ENCODE peak calls at places on chromosomes 2 and 18, in four cellular contexts. A is fibroblast of mammary gland, O is skeletal muscle cell, T is retinal pigment epithelial cell. J is an unnamed sample.

GRCh38 chr2:149561309-149561926 is 26.2 kb downstream of the MMADHC start:
- DNase-seq in O (no peak), A (peak), T (no peak), J (peak)

GRCh38 chr2:121475811-121476571 is 54.7 kb upstream of the RNU4ATAC start:
- DNase-seq in A (no peak), O (no peak), T (no peak), J (no peak)

GRCh38 chr18:3453540-3454364 is 3.8 kb downstream of the TGIF1 start:
- DNase-seq in A (peak), T (no peak), O (peak), J (peak)

GRCh38 chr18:24265502-24266064 is 126.7 kb downstream of the CABYR start:
- DNase-seq in O (no peak), A (no peak), T (no peak), J (no peak)

GRCh38 chr2:23939054-23939436 is 1.2 kb upstream of the UBXN2A start:
- DNase-seq in A (peak), T (no peak), O (peak), J (no peak)

GRCh38 chr2:226798422-226799210 is 1.0 kb downstream of the IRS1 start:
- DNase-seq in A (peak), T (no peak), O (no peak), J (peak)

GRCh38 chr2:216688731-216689360 is 6.5 kb downstream of the IGFBP5 start:
- DNase-seq in T (no peak), A (no peak), O (no peak), J (no peak)

GRCh38 chr2:218332920-218333645 is 23.6 kb upstream of the CATIP start:
- DNase-seq in A (no peak), O (no peak), T (no peak), J (no peak)

GRCh38 chr2:170258382-170258781 is 80.4 kb downstream of the MYO3B start:
- DNase-seq in A (peak), T (no peak), O (no peak), J (no peak)

GRCh38 chr2:136255648-136256461 is 137.9 kb upstream of the CXCR4 start:
- DNase-seq in T (no peak), A (no peak), O (no peak), J (no peak)

GRCh38 chr2:109162999-109163398 is 34.0 kb downstream of the SH3RF3 start:
- DNase-seq in O (no peak), A (peak), T (no peak), J (no peak)

GRCh38 chr2:55771612-55772011 is 78.0 kb upstream of the PNPT1 start:
- DNase-seq in O (peak), T (no peak), A (peak), J (no peak)

GRCh38 chr2:200703132-200703925 is 108.4 kb upstream of the BZW1 start:
- DNase-seq in T (peak), A (peak), O (peak), J (peak)

GRCh38 chr18:36633961-36634412 is 194.8 kb downstream of the TPGS2 start:
- DNase-seq in A (no peak), O (no peak), T (no peak), J (no peak)

GRCh38 chr2:23828986-23829385 is 97.9 kb downstream of the ATAD2B start:
- DNase-seq in A (peak), T (no peak), O (no peak), J (no peak)

GRCh38 chr2:109246616-109247015 is 117.6 kb downstream of the SH3RF3 start:
- DNase-seq in T (no peak), O (no peak), A (no peak), J (no peak)

GRCh38 chr2:97751752-97752151 is 38.4 kb downstream of the ZAP70 start:
- DNase-seq in O (no peak), T (peak), A (peak), J (no peak)

GRCh38 chr2:144648837-144649485 is 129.0 kb upstream of the ZEB2 start:
- DNase-seq in O (no peak), A (no peak), T (no peak), J (no peak)

GRCh38 chr18:13605477-13605876 is 120.9 kb downstream of the FAM210A start:
- DNase-seq in A (no peak), O (no peak), T (no peak), J (no peak)

GRCh38 chr2:25297738-25298137 is 44.0 kb downstream of the DNMT3A start:
- DNase-seq in O (no peak), T (no peak), A (no peak), J (no peak)

GRCh38 chr2:85184231-85184630 is 51.0 kb downstream of the TCF7L1 start:
- DNase-seq in A (no peak), O (no peak), T (no peak), J (no peak)

GRCh38 chr2:106160786-106161261 is 33.3 kb downstream of the UXS1 start:
- DNase-seq in O (no peak), A (no peak), T (no peak), J (no peak)

GRCh38 chr2:109209412-109209811 is 80.4 kb downstream of the SH3RF3 start:
- DNase-seq in A (peak), T (no peak), O (no peak), J (no peak)

GRCh38 chr2:222651721-222652420 is 4.0 kb downstream of the FARSB start:
- DNase-seq in A (peak), T (no peak), O (peak), J (no peak)

GRCh38 chr2:72118951-72119350 is 28.7 kb downstream of the CYP26B1 start:
- DNase-seq in A (no peak), O (no peak), T (no peak), J (no peak)

GRCh38 chr18:8623549-8624106 is 14.4 kb downstream of the RAB12 start:
- DNase-seq in T (no peak), A (no peak), O (no peak), J (no peak)

GRCh38 chr2:181764095-181764963 is 84.0 kb upstream of the NEUROD1 start:
- DNase-seq in A (no peak), O (no peak), T (no peak), J (no peak)

GRCh38 chr2:217568289-217568985 is 434.4 kb downstream of the TNS1 start:
- DNase-seq in O (no peak), A (peak), T (no peak), J (no peak)

GRCh38 chr2:74632209-74632938 is 15.8 kb downstream of the M1AP start:
- DNase-seq in O (no peak), T (peak), A (peak), J (no peak)

GRCh38 chr18:9594782-9595181 is 19.6 kb downstream of the PPP4R1 start:
- DNase-seq in T (no peak), A (peak), O (no peak), J (no peak)

GRCh38 chr2:174925046-174925784 is 80.0 kb downstream of the CHN1 start:
- DNase-seq in A (no peak), O (no peak), T (no peak), J (no peak)

GRCh38 chr18:39434223-39434622 is 1868.6 kb upstream of the CELF4 start:
- DNase-seq in T (no peak), A (peak), O (peak), J (no peak)

GRCh38 chr18:73962251-73962650 is 185.4 kb downstream of the FBXO15 start:
- DNase-seq in T (no peak), O (peak), A (peak), J (no peak)

GRCh38 chr2:113078350-113078839 is 10.6 kb downstream of the IL1F10 start:
- DNase-seq in T (no peak), O (no peak), A (peak), J (no peak)

GRCh38 chr18:68083131-68083530 is 566.6 kb upstream of the DSEL start:
- DNase-seq in T (peak), A (peak), O (peak), J (no peak)

GRCh38 chr18:32315881-32316280 is 126.0 kb downstream of the MEP1B start:
- DNase-seq in A (peak), O (no peak), T (peak), J (no peak)

GRCh38 chr2:72106978-72107377 is 40.7 kb downstream of the CYP26B1 start:
- DNase-seq in T (no peak), A (no peak), O (no peak), J (no peak)

GRCh38 chr2:98346259-98347236 is at the start of gene CNGA3:
- DNase-seq in A (peak), T (no peak), O (no peak), J (peak)

GRCh38 chr18:63317982-63318881 is 1.3 kb downstream of the BCL2 start:
- DNase-seq in T (no peak), A (no peak), O (no peak), J (peak)

GRCh38 chr18:63316612-63317555 is 2.7 kb downstream of the BCL2 start:
- DNase-seq in O (no peak), T (no peak), A (no peak), J (no peak)

GRCh38 chr18:63315879-63316278 is 3.7 kb downstream of the BCL2 start:
- DNase-seq in O (no peak), A (no peak), T (no peak), J (no peak)

GRCh38 chr18:63318882-63319382 is 637 bp downstream of the BCL2 start:
- DNase-seq in O (no peak), A (no peak), T (no peak), J (no peak)

GRCh38 chr18:63317556-63317946 is 2.0 kb downstream of the BCL2 start:
- DNase-seq in T (no peak), A (no peak), O (no peak), J (no peak)
- H3K4me3 ChIP-seq in T (peak), A (peak), O (no peak), J (peak)

DNA sequence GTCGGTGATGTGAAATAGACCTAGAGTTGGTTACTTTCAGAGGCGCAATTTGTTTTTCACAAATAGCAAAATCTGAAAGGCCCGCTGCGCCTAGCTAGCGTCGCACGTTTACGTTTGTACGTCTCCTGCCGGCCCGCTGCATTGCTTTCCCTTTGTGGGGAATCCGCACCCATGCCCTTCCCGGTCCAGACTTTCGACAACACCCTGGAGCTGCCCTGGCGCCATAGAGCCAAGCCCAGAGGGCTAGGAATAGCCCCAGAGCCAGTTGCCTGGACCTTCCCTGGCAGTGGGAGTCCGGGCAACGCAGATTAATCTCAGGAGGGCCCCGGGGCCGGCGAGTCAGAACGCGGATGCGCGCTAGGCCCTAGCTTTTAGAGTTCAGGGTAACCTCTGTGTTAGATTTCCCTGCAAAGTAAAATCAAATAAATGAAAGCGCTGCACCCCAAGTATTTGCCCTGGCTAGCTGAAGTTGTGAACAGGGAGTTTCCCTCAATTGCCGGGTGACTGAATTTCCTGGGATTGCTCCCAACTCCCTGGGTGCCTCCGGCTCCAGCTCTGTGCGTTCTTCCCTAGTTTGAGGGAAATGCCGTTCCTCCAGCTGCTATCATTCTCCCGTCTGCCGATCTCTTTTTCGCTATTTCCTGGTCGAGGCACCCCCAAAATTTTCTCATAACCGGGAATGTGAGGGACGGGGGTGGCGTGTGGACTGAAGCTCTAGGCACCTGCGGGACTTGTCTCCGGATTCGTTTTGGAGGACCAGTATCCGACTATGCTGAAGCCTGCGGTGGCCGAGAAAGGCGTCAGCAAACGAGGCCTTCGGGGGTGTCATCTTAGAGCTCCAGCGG is 1.2 kb upstream of the EN1 start:
- DNase-seq in T (no peak), A (no peak), O (no peak), J (no peak)
- H3K4me3 ChIP-seq in T (no peak), A (peak), O (peak), J (no peak)

GRCh38 chr2:17757321-17757720 is 3.4 kb downstream of the GEN1 start:
- DNase-seq in O (no peak), T (no peak), A (no peak), J (no peak)

GRCh38 chr2:17753803-17754663 is at the start of the genes GEN1 and SMC6:
- DNase-seq in A (peak), T (peak), O (peak), J (peak)

GRCh38 chr2:17752892-17753802 is 463 bp downstream of the SMC6 start:
- DNase-seq in T (no peak), O (no peak), A (peak), J (peak)

GRCh38 chr2:17756629-17757028 is 2.7 kb downstream of the GEN1 start:
- DNase-seq in O (no peak), T (no peak), A (peak), J (no peak)

DNA sequence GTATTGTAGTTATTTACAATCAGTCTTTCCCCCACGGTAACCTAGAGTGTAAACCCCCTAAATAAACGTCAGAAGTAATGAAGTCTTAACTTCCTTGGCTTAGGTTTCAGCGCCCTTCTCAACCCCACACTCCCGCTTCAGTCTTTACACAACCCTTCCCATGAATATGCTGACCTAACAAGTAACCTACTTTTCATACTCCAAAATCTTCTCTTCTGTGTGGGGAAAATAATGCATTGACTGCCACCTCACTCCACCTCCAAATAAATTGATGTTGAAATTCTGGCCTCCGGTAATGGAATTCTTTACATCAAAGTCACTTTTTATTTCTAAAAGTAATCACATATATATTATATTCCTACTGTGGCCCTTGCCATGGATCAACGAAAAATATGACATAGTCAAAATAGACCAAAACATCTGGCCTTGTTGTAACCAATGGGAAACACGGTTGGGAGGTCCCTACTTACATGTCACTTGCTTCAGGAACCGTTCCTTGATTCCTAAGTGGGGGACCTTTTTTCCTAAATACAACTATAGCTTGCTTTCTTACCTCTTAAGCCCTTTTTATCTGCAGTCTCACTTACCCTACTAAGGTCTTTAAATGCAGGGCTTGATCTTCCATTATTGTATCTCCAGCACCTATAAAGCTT is 961 bp downstream of the GEN1 start:
- DNase-seq in O (no peak), T (no peak), A (peak), J (no peak)
- H3K4me3 ChIP-seq in O (peak), T (peak), A (peak), J (peak)

GRCh38 chr2:54634564-54635511 is 88.6 kb upstream of the EML6 start:
- DNase-seq in T (no peak), A (peak), O (no peak), J (no peak)
- H3K4me3 ChIP-seq in T (no peak), A (no peak), O (no peak), J (no peak)

GRCh38 chr2:46943881-46944798 is 28.5 kb upstream of the MCFD2 start:
- DNase-seq in O (no peak), T (no peak), A (no peak), J (no peak)
- H3K4me3 ChIP-seq in O (no peak), T (no peak), A (no peak), J (no peak)

GRCh38 chr2:38065502-38066135 is 10.3 kb downstream of the CYP1B1 start:
- DNase-seq in T (no peak), A (no peak), O (peak), J (no peak)

GRCh38 chr2:38066415-38066814 is 9.5 kb downstream of the CYP1B1 start:
- DNase-seq in T (no peak), A (no peak), O (no peak), J (no peak)

GRCh38 chr2:38070438-38070837 is 5.5 kb downstream of the CYP1B1 start:
- DNase-seq in O (no peak), A (no peak), T (no peak), J (no peak)

GRCh38 chr2:38064805-38065501 is 11.0 kb downstream of the CYP1B1 start:
- DNase-seq in T (no peak), A (peak), O (peak), J (no peak)

GRCh38 chr2:38068228-38068627 is 7.7 kb downstream of the CYP1B1 start:
- DNase-seq in T (no peak), A (peak), O (no peak), J (no peak)
- H3K4me3 ChIP-seq in T (peak), A (no peak), O (no peak), J (no peak)

GRCh38 chr2:3626817-3627499 is 31.0 kb upstream of the ALLC start:
- DNase-seq in A (no peak), O (no peak), T (no peak), J (no peak)
- H3K4me3 ChIP-seq in A (no peak), O (no peak), T (no peak), J (no peak)

DNA sequence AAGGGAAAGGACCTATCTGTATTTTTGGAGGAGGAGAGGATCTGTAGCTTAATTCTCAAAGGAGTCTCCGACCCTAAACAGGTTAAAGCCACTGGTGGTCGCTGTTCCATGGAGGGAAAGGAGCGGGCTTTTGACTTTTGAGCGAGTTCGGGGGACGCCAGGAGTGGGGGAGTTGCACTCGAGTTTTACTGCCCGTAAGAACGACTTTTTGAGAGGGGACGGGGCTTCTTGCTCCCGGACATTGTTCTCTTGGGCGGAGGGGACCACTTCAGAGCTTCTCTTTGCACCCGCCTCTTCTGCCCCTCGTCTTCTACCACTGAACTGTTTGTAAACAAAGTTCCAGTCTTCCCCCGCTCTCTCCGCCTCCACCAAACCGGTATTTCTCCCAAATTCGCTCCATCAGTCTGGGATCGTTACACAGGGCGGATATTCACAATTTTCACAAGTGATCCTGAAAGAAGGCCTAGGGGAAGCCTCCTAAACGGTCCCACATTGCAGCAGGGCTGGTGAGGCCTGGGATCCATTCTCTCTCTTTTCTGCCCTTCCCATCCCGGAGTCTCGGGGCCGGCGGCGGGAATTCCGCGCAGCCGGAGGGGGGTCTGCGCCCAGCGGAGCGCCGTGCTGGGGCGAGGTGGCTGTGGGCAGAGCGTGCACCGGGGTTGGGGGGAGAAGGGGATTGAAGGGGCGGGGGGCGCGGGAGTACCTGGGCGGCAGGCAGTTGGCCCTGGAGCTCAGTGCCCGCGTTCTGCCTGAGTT is 6.6 kb downstream of the DLX2 start:
- DNase-seq in A (no peak), T (no peak), O (no peak), J (no peak)
- H3K4me3 ChIP-seq in A (peak), T (peak), O (peak), J (no peak)